ENCODE peak calls at places on chromosomes 13 and 19, in four cellular contexts. S is K562, H is HepG2, D is GM12878. K is an unnamed sample.

GRCh38 chr13:74575729-74576125 is 441.5 kb upstream of the KLF12 start:
- DNase-seq in H (no peak), D (no peak), S (peak), K (peak)

GRCh38 chr19:50669319-50670101 is 20.3 kb downstream of the C19orf81 start:
- DNase-seq in D (no peak), H (no peak), S (peak), K (peak)

GRCh38 chr13:23915308-23915707 is 18.0 kb upstream of the C1QTNF9B start:
- DNase-seq in H (peak), S (no peak), D (no peak), K (no peak)

GRCh38 chr19:32336259-32337111 is 8.9 kb upstream of the ZNF507 start:
- DNase-seq in S (no peak), H (peak), D (no peak), K (no peak)

GRCh38 chr13:51230473-51231105 is 8.4 kb downstream of the FAM124A start:
- DNase-seq in H (no peak), S (no peak), D (no peak), K (no peak)

GRCh38 chr13:23753523-23753922 is 135.7 kb downstream of the MIPEP start:
- DNase-seq in D (no peak), H (peak), S (no peak), K (no peak)

GRCh38 chr13:78593652-78594494 is 9.5 kb downstream of the POU4F1 start:
- DNase-seq in D (no peak), H (no peak), S (no peak), K (no peak)

GRCh38 chr19:43435775-43436174 is 21.1 kb downstream of the TEX101 start:
- DNase-seq in H (no peak), D (no peak), S (no peak), K (no peak)

GRCh38 chr19:27716922-27717321 is 1496.0 kb downstream of the UQCRFS1 start:
- DNase-seq in D (no peak), H (no peak), S (no peak), K (no peak)

GRCh38 chr13:94176576-94176975 is 302.9 kb downstream of the DCT start:
- DNase-seq in D (no peak), H (no peak), S (no peak), K (no peak)

GRCh38 chr13:20526664-20527063 is 1.0 kb upstream of the CRYL1 start:
- DNase-seq in S (no peak), D (no peak), H (peak), K (no peak)

GRCh38 chr13:40568672-40569350 is 97.6 kb downstream of the FOXO1 start:
- DNase-seq in S (no peak), H (peak), D (no peak), K (no peak)

GRCh38 chr13:52128714-52129700 is at the start of gene NEK5:
- DNase-seq in D (no peak), H (peak), S (peak), K (peak)

GRCh38 chr19:36245210-36246005 is 30.5 kb downstream of the ZNF146 start:
- DNase-seq in S (no peak), D (no peak), H (no peak), K (peak)

GRCh38 chr13:31670831-31671617 is 68.3 kb upstream of the RXFP2 start:
- DNase-seq in H (no peak), S (no peak), D (no peak), K (peak)

GRCh38 chr13:84191199-84191598 is 308.9 kb upstream of the SLITRK1 start:
- DNase-seq in H (no peak), S (no peak), D (no peak), K (no peak)

GRCh38 chr19:8681345-8682021 is 17.1 kb downstream of the ACTL9 start:
- DNase-seq in S (no peak), H (no peak), D (no peak), K (no peak)

GRCh38 chr19:48837081-48837524 is 812 bp upstream of the HSD17B14 start:
- DNase-seq in S (no peak), D (peak), H (no peak), K (peak)

GRCh38 chr13:74747186-74747955 is 613.2 kb upstream of the KLF12 start:
- DNase-seq in S (no peak), D (no peak), H (no peak), K (no peak)

GRCh38 chr19:46101293-46101692 is 23.2 kb downstream of the IGFL3 start:
- DNase-seq in H (no peak), D (no peak), S (no peak), K (no peak)

GRCh38 chr13:51759240-51759639 is 44.7 kb downstream of the DHRS12 start:
- DNase-seq in S (no peak), D (no peak), H (no peak), K (no peak)

GRCh38 chr13:64158910-64159309 is 2743.3 kb upstream of the PCDH20 start:
- DNase-seq in D (no peak), H (no peak), S (no peak), K (peak)

GRCh38 chr13:54875111-54875510 is 1846.5 kb downstream of the OLFM4 start:
- DNase-seq in D (no peak), S (no peak), H (no peak), K (no peak)

DNA sequence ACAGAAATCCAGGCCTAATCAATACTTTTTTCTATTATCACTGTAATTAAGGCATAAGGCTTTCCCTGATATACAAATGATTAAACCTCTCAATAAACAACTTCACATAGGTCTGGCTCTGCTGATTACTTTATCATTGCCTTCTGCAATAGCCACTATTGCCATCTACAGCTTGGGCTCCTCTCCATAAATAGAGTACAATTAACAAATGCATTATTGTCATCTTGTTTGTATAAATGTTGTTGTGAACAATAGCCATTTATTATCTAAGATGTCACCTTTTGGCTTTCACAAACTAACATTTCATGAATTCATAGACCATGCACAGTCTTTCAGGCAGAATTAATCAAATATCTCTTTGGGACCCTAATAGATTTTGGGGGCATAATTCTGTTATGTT is 53.3 kb downstream of the NHLRC3 start:
- DNase-seq in H (no peak), S (no peak), D (no peak), K (no peak)
- TF ChIP-seq NFIC in H (no peak), S (no peak), D (no peak), K (no peak)

GRCh38 chr13:42553098-42554046 is 20.6 kb upstream of the TNFSF11 start:
- DNase-seq in S (no peak), H (no peak), D (no peak), K (no peak)
- TF ChIP-seq REST in S (no peak), H (no peak), D (no peak), K (no peak)

GRCh38 chr19:12938536-12939291 is at the start of gene CALR:
- DNase-seq in D (no peak), S (peak), H (no peak), K (no peak)

GRCh38 chr19:12939908-12940533 is 1.6 kb downstream of the CALR start:
- DNase-seq in H (no peak), S (peak), D (no peak), K (no peak)

GRCh38 chr19:12938054-12938535 is 314 bp upstream of the CALR start:
- DNase-seq in D (peak), H (peak), S (peak), K (peak)

GRCh38 chr19:12940897-12941296 is 2.5 kb downstream of the CALR start:
- DNase-seq in D (no peak), H (no peak), S (no peak), K (no peak)

GRCh38 chr19:12939292-12939606 is 840 bp downstream of the CALR start:
- DNase-seq in S (no peak), D (no peak), H (no peak), K (no peak)
- TF ChIP-seq NFIC in S (no peak), D (no peak), H (no peak), K (no peak)

GRCh38 chr19:33438016-33438671 is 64.6 kb downstream of the CEBPG start:
- DNase-seq in D (no peak), H (no peak), S (no peak), K (peak)
- TF ChIP-seq REST in D (no peak), H (no peak), S (no peak), K (no peak)

DNA sequence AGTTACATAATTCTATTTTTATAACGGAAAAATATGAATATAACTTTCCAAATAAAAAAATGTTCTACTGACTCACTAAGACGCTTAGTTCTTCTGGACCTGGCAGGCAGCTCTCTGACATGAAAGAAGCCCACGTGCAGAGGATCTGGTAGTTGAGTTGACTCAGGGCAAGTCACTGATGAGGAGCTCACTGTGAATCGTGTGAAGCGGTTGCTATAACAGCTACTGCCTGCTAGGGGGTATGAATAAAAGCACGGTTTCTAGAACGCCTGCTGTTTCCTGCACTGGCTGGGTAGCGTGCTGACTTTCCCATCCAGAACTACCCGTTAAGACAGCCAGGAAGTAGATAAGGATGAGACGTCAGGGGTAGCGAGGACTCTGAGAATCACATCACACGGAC is 54.7 kb upstream of the WASF3 start:
- DNase-seq in H (no peak), S (no peak), D (no peak), K (no peak)
- TF ChIP-seq NFIC in H (no peak), S (no peak), D (no peak), K (no peak)

GRCh38 chr13:25286969-25287961 is at the start of gene MTMR6:
- DNase-seq in H (peak), D (peak), S (peak), K (peak)
- TF ChIP-seq REST in H (no peak), D (no peak), S (peak), K (peak)

GRCh38 chr19:56111601-56112312 is 9.3 kb downstream of the ZNF787 start:
- DNase-seq in D (no peak), H (peak), S (no peak), K (peak)
- TF ChIP-seq NFIC in D (no peak), H (no peak), S (no peak), K (no peak)

DNA sequence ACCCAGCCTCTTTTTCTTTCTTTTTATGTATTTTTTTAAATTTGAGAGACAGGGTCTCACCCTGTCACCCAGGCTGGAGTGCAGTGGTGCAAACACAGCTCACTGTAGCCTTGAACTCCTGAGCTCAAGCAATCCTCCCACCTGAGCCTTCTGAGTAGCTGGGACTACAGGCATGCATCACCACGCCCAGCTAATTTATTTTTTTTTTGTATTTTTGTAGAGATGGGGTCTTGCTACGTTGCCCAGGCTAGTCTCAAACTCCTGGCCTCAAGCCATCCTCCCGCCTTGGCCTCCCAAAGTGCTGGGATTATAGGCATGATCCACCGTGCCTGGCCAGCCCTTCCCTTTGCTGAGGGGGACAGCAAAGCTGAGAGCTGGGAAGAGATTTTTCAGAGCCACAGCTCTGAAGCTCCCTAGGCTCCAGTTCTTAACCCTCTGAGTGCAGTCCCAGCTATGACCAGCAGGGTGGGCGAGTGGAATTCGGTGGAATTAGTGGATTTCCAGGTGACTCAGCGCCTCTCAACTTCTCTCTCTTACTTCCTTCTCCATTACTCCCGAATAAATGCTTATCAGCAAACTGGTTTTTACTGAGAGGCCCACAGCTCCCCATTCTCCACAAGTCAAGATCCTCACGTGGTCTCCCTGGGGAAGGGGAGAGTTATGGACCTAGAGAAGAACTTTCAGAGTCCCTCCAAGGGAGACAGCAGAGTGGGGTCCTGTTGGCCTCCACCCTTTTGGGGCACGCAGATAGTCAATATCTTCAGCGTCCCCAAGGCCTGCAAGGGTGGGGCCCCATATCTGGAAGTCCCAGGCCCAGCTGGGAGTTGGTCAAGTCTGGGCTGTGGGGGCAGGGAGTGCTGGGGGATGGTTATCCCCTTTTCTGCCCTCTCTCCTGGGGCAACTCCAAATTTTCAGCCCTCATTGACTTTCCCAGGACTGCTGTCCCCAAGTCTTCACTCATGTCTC is 1.2 kb downstream of the BLVRB start:
- DNase-seq in H (peak), D (no peak), S (peak), K (peak)
- TF ChIP-seq REST in H (no peak), D (no peak), S (no peak), K (no peak)

DNA sequence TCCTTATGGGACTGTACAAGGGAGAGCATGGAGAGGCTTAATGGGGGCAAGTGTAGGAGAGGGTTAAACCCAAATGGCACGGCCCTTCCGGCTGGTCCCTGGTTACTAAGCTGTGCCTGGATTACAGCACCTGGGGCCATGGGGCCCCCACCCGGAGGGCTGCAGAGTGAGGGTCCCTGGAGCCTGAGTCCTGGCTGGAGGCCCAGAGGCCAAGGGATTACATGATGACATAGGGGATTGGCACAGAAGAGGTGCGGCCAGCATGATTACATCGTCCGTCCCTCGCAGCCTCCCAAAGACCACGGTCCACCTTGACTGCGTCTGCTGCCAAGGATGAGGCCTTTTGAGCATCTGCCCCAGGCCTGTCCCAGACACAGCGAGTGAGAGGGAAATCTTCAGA is 149.4 kb downstream of the URI1 start:
- DNase-seq in D (no peak), H (no peak), S (no peak), K (no peak)
- TF ChIP-seq NFIC in D (no peak), H (no peak), S (no peak), K (no peak)

K was measured in SK-N-SH.